ENCODE peak calls at places on chromosomes 13 and 19, in five cellular contexts. One of them, this sample, is unnamed.

GRCh38 chr19:12945479-12946091 is at the start of gene RAD23A:
- DNase-seq in IMR-90: peak
- DNase-seq in fibroblast of lung: peak
- DNase-seq in epithelial cell of esophagus: peak
- DNase-seq in A549: peak
- DNase-seq in this sample: peak

GRCh38 chr19:6877766-6878165 is 9.6 kb upstream of the ADGRE1 start:
- DNase-seq in epithelial cell of esophagus: no peak
- DNase-seq in IMR-90: no peak
- DNase-seq in fibroblast of lung: no peak
- DNase-seq in A549: no peak
- DNase-seq in this sample: no peak

GRCh38 chr19:29255912-29256311 is 43.0 kb upstream of the UQCRFS1 start:
- DNase-seq in IMR-90: no peak
- DNase-seq in A549: no peak
- DNase-seq in epithelial cell of esophagus: no peak
- DNase-seq in fibroblast of lung: no peak
- DNase-seq in this sample: no peak

GRCh38 chr13:106525865-106526264 is 9.6 kb downstream of the EFNB2 start:
- DNase-seq in epithelial cell of esophagus: peak
- DNase-seq in A549: no peak
- DNase-seq in IMR-90: no peak
- DNase-seq in fibroblast of lung: no peak
- DNase-seq in this sample: no peak

GRCh38 chr19:8576273-8576993 is 809 bp downstream of the MYO1F start:
- DNase-seq in IMR-90: no peak
- DNase-seq in fibroblast of lung: no peak
- DNase-seq in epithelial cell of esophagus: no peak
- DNase-seq in A549: no peak
- DNase-seq in this sample: no peak

GRCh38 chr19:55096061-55096701 is 20.5 kb downstream of the EPS8L1 start:
- DNase-seq in epithelial cell of esophagus: no peak
- DNase-seq in fibroblast of lung: no peak
- DNase-seq in IMR-90: no peak
- DNase-seq in A549: no peak
- DNase-seq in this sample: no peak

GRCh38 chr19:40341601-40342482 is 6.4 kb downstream of the C19orf47 start:
- DNase-seq in epithelial cell of esophagus: peak
- DNase-seq in IMR-90: no peak
- DNase-seq in fibroblast of lung: no peak
- DNase-seq in A549: no peak
- DNase-seq in this sample: no peak

GRCh38 chr19:10214784-10215183 is 16.3 kb downstream of the S1PR2 start:
- DNase-seq in A549: no peak
- DNase-seq in epithelial cell of esophagus: peak
- DNase-seq in IMR-90: peak
- DNase-seq in fibroblast of lung: no peak
- DNase-seq in this sample: peak

GRCh38 chr13:78787189-78787588 is 128.2 kb upstream of the OBI1 start:
- DNase-seq in epithelial cell of esophagus: no peak
- DNase-seq in A549: no peak
- DNase-seq in fibroblast of lung: peak
- DNase-seq in IMR-90: no peak
- DNase-seq in this sample: no peak

GRCh38 chr19:10516671-10517286 is 468 bp downstream of the S1PR5 start:
- DNase-seq in A549: no peak
- DNase-seq in epithelial cell of esophagus: peak
- DNase-seq in IMR-90: no peak
- DNase-seq in fibroblast of lung: no peak
- DNase-seq in this sample: no peak

GRCh38 chr19:56106993-56107392 is 14.1 kb downstream of the ZNF787 start:
- DNase-seq in A549: no peak
- DNase-seq in fibroblast of lung: no peak
- DNase-seq in IMR-90: no peak
- DNase-seq in epithelial cell of esophagus: no peak
- DNase-seq in this sample: no peak

GRCh38 chr19:9981406-9982260 is 28.7 kb downstream of the COL5A3 start:
- DNase-seq in epithelial cell of esophagus: no peak
- DNase-seq in IMR-90: no peak
- DNase-seq in A549: no peak
- DNase-seq in fibroblast of lung: no peak
- DNase-seq in this sample: peak

GRCh38 chr13:75393839-75394238 is 88.1 kb downstream of the TBC1D4 start:
- DNase-seq in epithelial cell of esophagus: no peak
- DNase-seq in IMR-90: peak
- DNase-seq in fibroblast of lung: peak
- DNase-seq in A549: no peak
- DNase-seq in this sample: peak

GRCh38 chr19:34505321-34506025 is 23.9 kb downstream of the WTIP start:
- DNase-seq in IMR-90: no peak
- DNase-seq in fibroblast of lung: no peak
- DNase-seq in epithelial cell of esophagus: no peak
- DNase-seq in A549: no peak
- DNase-seq in this sample: no peak
- H3K4me3 ChIP-seq in IMR-90: no peak
- H3K4me3 ChIP-seq in fibroblast of lung: no peak
- H3K4me3 ChIP-seq in epithelial cell of esophagus: no peak
- H3K4me3 ChIP-seq in A549: no peak
- H3K4me3 ChIP-seq in this sample: no peak

GRCh38 chr13:45909089-45909488 is 57.5 kb upstream of the SIAH3 start:
- DNase-seq in fibroblast of lung: no peak
- DNase-seq in IMR-90: no peak
- DNase-seq in epithelial cell of esophagus: no peak
- DNase-seq in A549: no peak
- DNase-seq in this sample: no peak

GRCh38 chr13:45909724-45910123 is 58.2 kb upstream of the SIAH3 start:
- DNase-seq in fibroblast of lung: no peak
- DNase-seq in IMR-90: no peak
- DNase-seq in epithelial cell of esophagus: no peak
- DNase-seq in A549: no peak
- DNase-seq in this sample: no peak

DNA sequence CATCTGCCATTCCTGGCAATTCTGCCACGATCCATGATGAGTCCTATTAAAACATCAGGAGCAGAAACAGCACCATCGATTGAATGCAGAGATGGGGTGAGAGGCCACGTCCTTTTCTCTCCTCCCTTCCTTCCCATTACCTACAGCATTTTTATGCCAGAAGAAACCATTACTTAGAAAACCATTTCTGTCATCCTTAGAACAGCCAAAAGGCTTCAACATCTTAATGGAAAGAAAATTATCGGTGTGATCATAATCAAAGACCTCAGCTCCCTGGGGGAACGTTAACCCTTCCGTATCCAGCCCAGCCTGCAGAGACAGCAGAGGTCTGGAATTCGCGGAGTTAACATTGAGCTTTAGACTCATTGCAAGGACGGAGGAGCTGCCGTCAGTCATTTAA is 55.9 kb upstream of the SIAH3 start:
- DNase-seq in epithelial cell of esophagus: no peak
- DNase-seq in A549: no peak
- DNase-seq in IMR-90: no peak
- DNase-seq in fibroblast of lung: no peak
- DNase-seq in this sample: no peak
- TF ChIP-seq CTCF in epithelial cell of esophagus: no peak
- TF ChIP-seq CTCF in A549: no peak
- TF ChIP-seq CTCF in IMR-90: no peak
- TF ChIP-seq CTCF in fibroblast of lung: no peak
- TF ChIP-seq CTCF in this sample: no peak

GRCh38 chr13:26759156-26759906 is 1.3 kb downstream of the GPR12 start:
- DNase-seq in IMR-90: no peak
- DNase-seq in epithelial cell of esophagus: no peak
- DNase-seq in fibroblast of lung: no peak
- DNase-seq in A549: no peak
- DNase-seq in this sample: no peak
- H3K4me3 ChIP-seq in IMR-90: no peak
- H3K4me3 ChIP-seq in epithelial cell of esophagus: no peak
- H3K4me3 ChIP-seq in fibroblast of lung: no peak
- H3K4me3 ChIP-seq in A549: no peak
- H3K4me3 ChIP-seq in this sample: no peak

DNA sequence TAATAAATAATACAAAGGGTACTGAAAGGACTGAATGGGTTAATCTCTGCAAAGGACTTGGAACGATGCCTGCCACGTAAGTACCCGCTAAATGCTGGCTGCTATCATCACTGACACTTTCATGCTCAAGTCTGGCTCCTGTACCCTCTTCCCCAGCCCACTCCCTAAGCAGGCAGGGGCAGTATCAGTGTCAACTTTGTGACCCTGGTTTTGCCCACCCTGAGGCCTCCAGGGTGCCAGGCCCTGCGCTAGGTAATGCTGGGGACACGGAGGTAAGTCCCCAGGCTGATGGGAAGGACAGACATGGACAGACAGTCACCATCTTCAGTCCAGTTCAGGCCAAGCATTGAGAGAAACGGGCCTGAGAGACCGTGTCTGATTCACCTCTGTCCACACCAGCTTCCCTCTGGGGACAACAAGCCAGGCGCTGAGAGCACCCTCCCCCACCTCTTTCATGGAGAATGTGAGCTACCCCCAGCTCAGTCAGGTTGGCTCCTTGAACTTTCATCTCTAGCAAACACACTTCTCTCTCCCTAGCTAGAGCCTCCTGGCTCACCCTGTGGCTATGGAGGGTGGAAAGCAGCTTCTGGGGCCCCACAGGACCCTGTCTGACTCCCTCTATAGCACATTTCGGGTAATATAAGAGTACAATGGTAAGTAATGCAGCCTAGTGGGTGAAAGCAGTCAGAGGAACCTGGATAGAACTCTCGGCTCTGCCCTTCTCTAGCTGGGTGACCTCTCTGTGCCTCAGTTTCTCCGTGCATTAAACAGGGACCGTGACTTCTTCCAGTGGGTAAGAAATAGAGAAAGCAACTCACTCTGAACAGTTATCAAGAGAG is 758 bp downstream of the ETFB start:
- DNase-seq in A549: no peak
- DNase-seq in fibroblast of lung: peak
- DNase-seq in epithelial cell of esophagus: peak
- DNase-seq in IMR-90: peak
- DNase-seq in this sample: peak
- TF ChIP-seq CTCF in A549: no peak
- TF ChIP-seq CTCF in fibroblast of lung: peak
- TF ChIP-seq CTCF in epithelial cell of esophagus: no peak
- TF ChIP-seq CTCF in IMR-90: no peak
- TF ChIP-seq CTCF in this sample: no peak

DNA sequence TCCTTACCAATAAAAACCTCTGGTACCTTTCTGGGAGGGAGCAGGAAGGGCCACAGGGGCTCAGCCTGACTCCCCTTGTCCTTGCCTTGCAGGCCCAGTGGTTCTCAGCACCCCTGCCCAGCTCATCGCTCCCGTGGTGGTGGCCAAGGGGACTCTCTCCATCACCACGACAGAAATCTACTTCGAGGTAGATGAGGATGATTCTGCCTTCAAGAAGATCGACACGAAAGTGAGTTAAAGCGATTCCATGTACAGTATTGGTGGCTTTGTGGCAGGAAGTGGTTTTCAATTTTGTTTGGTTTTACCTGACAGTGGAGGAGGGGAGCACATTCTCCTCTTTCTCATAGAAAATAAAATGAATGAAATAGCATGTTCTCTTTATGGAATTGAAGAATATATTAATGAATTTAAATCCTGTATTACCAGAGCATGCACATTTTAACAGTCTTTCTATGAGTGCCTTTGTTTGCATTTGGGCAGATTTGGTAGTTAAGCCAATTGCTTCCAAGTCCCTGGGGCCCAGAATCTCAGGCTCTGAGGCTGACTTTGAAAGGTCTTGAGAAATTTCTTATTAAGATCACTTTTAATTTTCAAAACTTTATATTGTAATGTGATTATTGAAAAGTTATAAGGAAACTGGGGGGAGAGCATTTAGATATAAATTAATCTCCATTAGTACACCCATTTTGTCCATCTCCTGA is 4.0 kb downstream of the MAB21L1 start:
- DNase-seq in fibroblast of lung: no peak
- DNase-seq in A549: no peak
- DNase-seq in IMR-90: no peak
- DNase-seq in epithelial cell of esophagus: no peak
- DNase-seq in this sample: peak
- H3K4me3 ChIP-seq in fibroblast of lung: no peak
- H3K4me3 ChIP-seq in A549: no peak
- H3K4me3 ChIP-seq in IMR-90: no peak
- H3K4me3 ChIP-seq in epithelial cell of esophagus: no peak
- H3K4me3 ChIP-seq in this sample: peak